ENCODE peak calls at places on chromosomes 7 and 10, in seven cellular contexts. N is NAMALWA, C is AG08395, S is HepG2, I is ascending aorta, M is KBM-7, W is DND-41. P is an unnamed sample.

GRCh38 chr7:50145801-50146338 is 52.8 kb upstream of the ZPBP start:
- DNase-seq in N (peak; percentile 82), C (no peak), S (no peak), I (no peak), M (no peak), W (no peak), P (no peak)

GRCh38 chr10:101646369-101646768 is 48.6 kb downstream of the FBXW4 start:
- DNase-seq in N (no peak), C (no peak), S (no peak), I (peak; percentile 67), M (no peak), W (no peak), P (no peak)

GRCh38 chr10:43354325-43354635 is 17.2 kb upstream of the FXYD4 start:
- DNase-seq in N (no peak), C (no peak), S (no peak), I (no peak), M (no peak), W (no peak), P (no peak)

GRCh38 chr10:77664018-77664417 is 26.4 kb upstream of the KCNMA1 start:
- DNase-seq in N (no peak), C (no peak), S (no peak), I (no peak), M (no peak), W (no peak), P (no peak)

GRCh38 chr10:100996678-100997363 is 2.8 kb upstream of the LZTS2 start:
- DNase-seq in N (peak; percentile 52), C (no peak), S (no peak), I (no peak), M (peak; percentile 52), W (peak; percentile 56), P (no peak)

GRCh38 chr7:38070718-38071117 is 107.3 kb upstream of the STARD3NL start:
- DNase-seq in N (peak; percentile 6), C (peak; percentile 55), S (no peak), I (no peak), M (peak; percentile 43), W (no peak), P (no peak)

GRCh38 chr7:133545613-133546012 is 292.7 kb downstream of the EXOC4 start:
- DNase-seq in N (no peak), C (no peak), S (no peak), I (no peak), M (no peak), W (no peak), P (no peak)

GRCh38 chr10:83835948-83836641 is 303.2 kb upstream of the GHITM start:
- DNase-seq in N (no peak), C (no peak), S (no peak), I (no peak), M (no peak), W (no peak), P (no peak)

GRCh38 chr7:1257863-1258262 is 25.2 kb downstream of the UNCX start:
- DNase-seq in N (no peak), C (no peak), S (no peak), I (no peak), M (no peak), W (no peak), P (no peak)

GRCh38 chr10:69655124-69655867 is 25.2 kb downstream of the FAM241B start:
- DNase-seq in N (no peak), C (no peak), S (no peak), I (no peak), M (no peak), W (no peak), P (no peak)

P was measured in thoracic aorta.